ENCODE peak calls at places on chromosomes 11 and 22, in five cellular contexts. G is bronchial epithelial cell, I is heart right ventricle, H is brain microvascular endothelial cell, V is right lobe of liver. Z is an unnamed sample.

GRCh38 chr11:72237112-72237931 is 6.7 kb downstream of the PHOX2A start:
- DNase-seq in G (no peak), I (peak; percentile 3), H (no peak), V (no peak), Z (no peak)

GRCh38 chr22:23497016-23497885 is 82.8 kb downstream of the IGLL1 start:
- DNase-seq in G (no peak), I (no peak), H (no peak), V (no peak), Z (no peak)

GRCh38 chr11:122784325-122785155 is 53.8 kb upstream of the CRTAM start:
- DNase-seq in G (peak; percentile 79), I (no peak), H (peak; percentile 94), V (no peak), Z (no peak)

GRCh38 chr11:68509105-68509504 is 48.6 kb downstream of the PPP6R3 start:
- DNase-seq in G (no peak), I (no peak), H (no peak), V (no peak), Z (no peak)

GRCh38 chr22:23068096-23068831 is 2.1 kb upstream of the GNAZ start:
- DNase-seq in G (no peak), I (no peak), H (no peak), V (peak; percentile 16), Z (peak; percentile 5)

GRCh38 chr22:20983081-20983745 is 1.1 kb downstream of the LZTR1 start:
- DNase-seq in G (no peak), I (no peak), H (no peak), V (no peak), Z (no peak)

GRCh38 chr11:33829430-33830141 is 55.3 kb upstream of the FBXO3 start:
- DNase-seq in G (peak; percentile 71), I (peak; percentile 57), H (peak; percentile 70), V (peak; percentile 36), Z (peak; percentile 27)

GRCh38 chr11:102343789-102344188 is 3.2 kb upstream of the BIRC2 start:
- DNase-seq in G (peak; percentile 61), I (no peak), H (no peak), V (no peak), Z (no peak)

GRCh38 chr22:50581950-50582561 is 593 bp downstream of the CHKB start:
- DNase-seq in G (peak; percentile 12), I (no peak), H (no peak), V (no peak), Z (no peak)

GRCh38 chr22:27461470-27461869 is 340.1 kb downstream of the MN1 start:
- DNase-seq in G (peak; percentile 73), I (no peak), H (peak; percentile 86), V (no peak), Z (peak; percentile 18)

GRCh38 chr11:117837070-117837776 is 12.7 kb upstream of the FXYD2 start:
- DNase-seq in G (no peak), I (peak; percentile 5), H (no peak), V (no peak), Z (no peak)

GRCh38 chr11:64146036-64146943 is 19.6 kb downstream of the MACROD1 start:
- DNase-seq in G (peak; percentile 26), I (no peak), H (peak; percentile 23), V (peak; percentile 49), Z (no peak)

GRCh38 chr11:19536131-19536530 is 176.5 kb upstream of the NAV2 start:
- DNase-seq in G (no peak), I (no peak), H (no peak), V (no peak), Z (no peak)

GRCh38 chr22:42079319-42080251 is at the start of gene SMDT1:
- DNase-seq in G (peak; percentile 94), I (peak; percentile 100), H (peak; percentile 97), V (peak; percentile 100), Z (peak; percentile 97)

GRCh38 chr11:113667801-113668200 is 38.3 kb downstream of the TMPRSS5 start:
- DNase-seq in G (no peak), I (no peak), H (no peak), V (no peak), Z (no peak)

GRCh38 chr22:36467946-36468345 is 13.5 kb downstream of the TXN2 start:
- DNase-seq in G (peak; percentile 86), I (no peak), H (peak; percentile 94), V (no peak), Z (no peak)

GRCh38 chr11:88175004-88175706 is at the start of gene RAB38:
- DNase-seq in G (peak; percentile 63), I (peak; percentile 8), H (peak; percentile 11), V (peak; percentile 45), Z (peak; percentile 48)

GRCh38 chr22:44807915-44808690 is 55.7 kb downstream of the ARHGAP8 start:
- DNase-seq in G (no peak), I (no peak), H (no peak), V (no peak), Z (no peak)

GRCh38 chr11:12189543-12190235 is 79.3 kb downstream of the MICAL2 start:
- DNase-seq in G (peak; percentile 98), I (no peak), H (no peak), V (no peak), Z (no peak)

GRCh38 chr11:111941963-111942362 is 4.8 kb downstream of the DIXDC1 start:
- DNase-seq in G (peak; percentile 64), I (peak; percentile 62), H (no peak), V (no peak), Z (no peak)

GRCh38 chr11:71070490-71071455 is 181.6 kb downstream of the SHANK2 start:
- DNase-seq in G (no peak), I (no peak), H (no peak), V (no peak), Z (no peak)

GRCh38 chr11:119094816-119095065 is 6.9 kb downstream of the DPAGT1 start:
- DNase-seq in G (peak; percentile 59), I (peak; percentile 79), H (peak; percentile 77), V (peak; percentile 88), Z (no peak)

GRCh38 chr11:11263238-11264030 is 89.6 kb downstream of the CSNK2A3 start:
- DNase-seq in G (peak; percentile 37), I (no peak), H (peak; percentile 4), V (no peak), Z (no peak)

GRCh38 chr11:65355776-65356393 is 1.3 kb downstream of the TIGD3 start:
- DNase-seq in G (peak; percentile 26), I (no peak), H (peak; percentile 38), V (peak; percentile 37), Z (no peak)

GRCh38 chr11:64590763-64591221 is at the start of gene SLC22A12:
- DNase-seq in G (no peak), I (no peak), H (no peak), V (peak; percentile 16), Z (no peak)

GRCh38 chr22:47653921-47654320 is 891.5 kb downstream of the TBC1D22A start:
- DNase-seq in G (no peak), I (no peak), H (no peak), V (no peak), Z (no peak)

GRCh38 chr22:47658182-47658581 is 895.7 kb downstream of the TBC1D22A start:
- DNase-seq in G (no peak), I (no peak), H (no peak), V (no peak), Z (no peak)

GRCh38 chr22:47655930-47656329 is 893.5 kb downstream of the TBC1D22A start:
- DNase-seq in G (no peak), I (no peak), H (no peak), V (no peak), Z (no peak)

GRCh38 chr22:47656806-47657205 is 894.4 kb downstream of the TBC1D22A start:
- DNase-seq in G (no peak), I (no peak), H (no peak), V (no peak), Z (no peak)

GRCh38 chr22:47654922-47655451 is 892.5 kb downstream of the TBC1D22A start:
- DNase-seq in G (no peak), I (no peak), H (no peak), V (no peak), Z (no peak)
- TF ChIP-seq CTCF in G (no peak), I (no peak), H (no peak), V (no peak), Z (no peak)

GRCh38 chr22:18068381-18068988 is 9.3 kb upstream of the PEX26 start:
- DNase-seq in G (peak; percentile 53), I (peak; percentile 61), H (no peak), V (no peak), Z (no peak)

GRCh38 chr22:18071968-18072310 is 5.9 kb upstream of the PEX26 start:
- DNase-seq in G (no peak), I (no peak), H (no peak), V (no peak), Z (no peak)

GRCh38 chr22:18070041-18070440 is 7.7 kb upstream of the PEX26 start:
- DNase-seq in G (no peak), I (no peak), H (no peak), V (no peak), Z (no peak)

GRCh38 chr22:18068991-18069390 is 8.8 kb upstream of the PEX26 start:
- DNase-seq in G (no peak), I (no peak), H (no peak), V (no peak), Z (no peak)

DNA sequence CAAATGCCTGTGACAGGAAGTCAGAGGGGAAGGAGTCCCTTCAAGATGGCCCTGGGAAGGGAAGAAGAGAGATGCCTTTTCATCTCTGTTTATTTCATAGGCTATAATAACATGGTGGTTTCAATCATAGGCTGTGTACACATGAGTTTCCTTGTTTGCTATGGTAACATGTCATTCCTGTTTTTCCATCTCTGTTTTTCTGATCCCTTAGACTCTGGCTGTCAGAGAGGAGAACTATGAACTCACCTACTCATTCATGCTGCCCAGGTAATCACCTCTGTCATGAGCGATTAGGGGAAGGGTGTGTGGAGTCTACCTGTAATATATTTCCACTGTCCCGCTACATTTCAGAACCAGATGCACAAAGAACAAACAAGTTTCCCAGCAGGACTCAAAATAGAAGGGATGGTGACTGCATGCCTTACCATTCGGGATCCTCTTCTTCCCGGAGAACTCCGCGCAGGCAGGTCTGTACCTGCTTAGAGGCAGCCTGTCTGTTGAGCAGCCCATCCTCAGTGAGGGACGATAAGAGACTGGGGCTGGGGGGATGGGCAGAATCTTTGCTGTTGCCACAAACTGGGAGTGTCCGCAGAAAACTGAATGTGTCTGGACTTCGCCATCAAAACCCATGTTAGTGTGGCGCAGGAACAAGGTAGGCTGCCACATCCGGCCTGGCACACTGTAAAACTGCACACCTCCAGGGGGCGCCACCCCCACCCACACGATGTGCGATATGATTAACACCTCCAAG is 7.1 kb upstream of the PEX26 start:
- DNase-seq in G (peak; percentile 77), I (no peak), H (no peak), V (no peak), Z (no peak)
- TF ChIP-seq CTCF in G (peak; percentile 57), I (peak; percentile 23), H (peak; percentile 45), V (no peak), Z (peak; percentile 45)

GRCh38 chr11:22169833-22170232 is 23.1 kb upstream of the ANO5 start:
- DNase-seq in G (peak; percentile 32), I (no peak), H (no peak), V (no peak), Z (no peak)
- TF ChIP-seq CTCF in G (no peak), I (peak; percentile 42), H (no peak), V (peak; percentile 37), Z (peak; percentile 53)

GRCh38 chr11:57387284-57388030 is 3.0 kb downstream of the PRG2 start:
- DNase-seq in G (no peak), I (peak; percentile 42), H (no peak), V (peak; percentile 42), Z (no peak)
- TF ChIP-seq CTCF in G (no peak), I (peak; percentile 30), H (no peak), V (peak; percentile 10), Z (no peak)

Z was measured in progenitor cell of endocrine pancreas.